ENCODE peak calls at places on chromosome 15, in four cellular contexts. U is neuronal stem cell, F is IMR-90, V is mesenchymal stem cell. X is an unnamed sample.

GRCh38 chr15:46304320-46304719 is 669.5 kb downstream of the SQOR start:
- DNase-seq in U (no peak), F (no peak), V (peak; percentile 16), X (peak; percentile 43)

GRCh38 chr15:29323557-29323956 is 53.9 kb upstream of the NSMCE3 start:
- DNase-seq in U (no peak), F (no peak), V (no peak), X (no peak)

GRCh38 chr15:34217587-34218225 is 7.1 kb upstream of the EMC4 start:
- DNase-seq in U (no peak), F (peak; percentile 31), V (peak; percentile 70), X (no peak)

GRCh38 chr15:79572691-79573340 is 140.7 kb downstream of the MINAR1 start:
- DNase-seq in U (no peak), F (no peak), V (no peak), X (no peak)

GRCh38 chr15:46548989-46549388 is 914.2 kb downstream of the SQOR start:
- DNase-seq in U (no peak), F (no peak), V (no peak), X (no peak)

GRCh38 chr15:99741835-99742234 is 8.6 kb upstream of the LYSMD4 start:
- DNase-seq in U (no peak), F (no peak), V (no peak), X (no peak)

GRCh38 chr15:65371976-65372786 is 5.6 kb downstream of the IGDCC3 start:
- DNase-seq in U (no peak), F (no peak), V (no peak), X (no peak)

GRCh38 chr15:89075121-89075640 is 13.1 kb upstream of the ABHD2 start:
- DNase-seq in U (no peak), F (no peak), V (no peak), X (peak; percentile 69)

GRCh38 chr15:91801836-91802534 is 51.5 kb upstream of the SLCO3A1 start:
- DNase-seq in U (no peak), F (no peak), V (no peak), X (no peak)

GRCh38 chr15:41417812-41418211 is 917 bp downstream of the RTF1 start:
- DNase-seq in U (peak; percentile 14), F (peak; percentile 15), V (no peak), X (no peak)

GRCh38 chr15:77004189-77004588 is 9.3 kb downstream of the PSTPIP1 start:
- DNase-seq in U (no peak), F (no peak), V (no peak), X (no peak)

GRCh38 chr15:37517506-37517905 is 416.9 kb upstream of the TMCO5A start:
- DNase-seq in U (no peak), F (no peak), V (no peak), X (no peak)

GRCh38 chr15:32659340-32659831 is 17.9 kb downstream of the SCG5 start:
- DNase-seq in U (no peak), F (peak; percentile 86), V (peak; percentile 79), X (peak; percentile 12)

GRCh38 chr15:40082195-40082868 is 26.3 kb downstream of the BMF start:
- DNase-seq in U (no peak), F (no peak), V (no peak), X (no peak)

GRCh38 chr15:90478981-90479481 is 50.7 kb upstream of the CRTC3 start:
- DNase-seq in U (no peak), F (no peak), V (no peak), X (no peak)

GRCh38 chr15:32636908-32637567 is 4.5 kb upstream of the SCG5 start:
- DNase-seq in U (no peak), F (no peak), V (no peak), X (no peak)

GRCh38 chr15:39828374-39828931 is 45.8 kb upstream of the FSIP1 start:
- DNase-seq in U (no peak), F (peak; percentile 60), V (peak; percentile 76), X (no peak)

GRCh38 chr15:29066848-29067247 is 181.1 kb downstream of the APBA2 start:
- DNase-seq in U (no peak), F (no peak), V (no peak), X (no peak)

GRCh38 chr15:42593143-42593542 is 17.7 kb downstream of the STARD9 start:
- DNase-seq in U (no peak), F (peak; percentile 21), V (peak; percentile 45), X (no peak)

GRCh38 chr15:89206908-89207331 is 14.5 kb downstream of the RLBP1 start:
- DNase-seq in U (peak; percentile 76), F (peak; percentile 57), V (peak; percentile 66), X (peak; percentile 65)

GRCh38 chr15:56837281-56837680 is 81.2 kb upstream of the TCF12 start:
- DNase-seq in U (no peak), F (peak; percentile 65), V (peak; percentile 24), X (no peak)

GRCh38 chr15:52295421-52295991 is at the start of gene MYO5C:
- DNase-seq in U (peak; percentile 52), F (no peak), V (no peak), X (peak; percentile 14)

GRCh38 chr15:28099555-28100140 is 533 bp upstream of the OCA2 start:
- DNase-seq in U (no peak), F (no peak), V (no peak), X (no peak)

GRCh38 chr15:81101894-81102815 is 31.9 kb upstream of the CFAP161 start:
- DNase-seq in U (no peak), F (no peak), V (no peak), X (no peak)

GRCh38 chr15:31077181-31077580 is 24.3 kb downstream of the TRPM1 start:
- DNase-seq in U (no peak), F (no peak), V (no peak), X (no peak)

GRCh38 chr15:73022156-73022555 is 30.1 kb upstream of the NEO1 start:
- DNase-seq in U (no peak), F (peak; percentile 76), V (peak; percentile 62), X (no peak)

GRCh38 chr15:83926116-83926515 is 272.2 kb downstream of the ADAMTSL3 start:
- DNase-seq in U (no peak), F (peak; percentile 7), V (no peak), X (no peak)

GRCh38 chr15:39235084-39235795 is 345.6 kb upstream of the THBS1 start:
- DNase-seq in U (no peak), F (peak; percentile 75), V (peak; percentile 84), X (no peak)

GRCh38 chr15:51377038-51377761 is 35.7 kb downstream of the GLDN start:
- DNase-seq in U (no peak), F (peak; percentile 93), V (peak; percentile 95), X (peak; percentile 65)

GRCh38 chr15:31296304-31297220 is 30.1 kb upstream of the KLF13 start:
- DNase-seq in U (no peak), F (no peak), V (no peak), X (no peak)

GRCh38 chr15:98900382-98900781 is 107.2 kb downstream of the PGPEP1L start:
- DNase-seq in U (no peak), F (peak; percentile 70), V (peak; percentile 71), X (peak; percentile 66)

GRCh38 chr15:29978411-29979382 is 104.1 kb upstream of the GOLGA8J start:
- DNase-seq in U (no peak), F (no peak), V (peak; percentile 10), X (no peak)

GRCh38 chr15:45391746-45392711 is 13.7 kb upstream of the GATM start:
- DNase-seq in U (no peak), F (no peak), V (no peak), X (peak; percentile 36)

GRCh38 chr15:39850436-39850835 is 67.8 kb upstream of the FSIP1 start:
- DNase-seq in U (no peak), F (no peak), V (no peak), X (no peak)

GRCh38 chr15:52098328-52098727 is 14.2 kb downstream of the BCL2L10 start:
- DNase-seq in U (no peak), F (no peak), V (peak; percentile 35), X (no peak)

GRCh38 chr15:73927003-73927475 is 777 bp downstream of the LOXL1 start:
- DNase-seq in U (no peak), F (no peak), V (peak; percentile 54), X (peak; percentile 98)

GRCh38 chr15:68488966-68489365 is 57.0 kb upstream of the ITGA11 start:
- DNase-seq in U (no peak), F (no peak), V (no peak), X (no peak)

GRCh38 chr15:100859970-100860828 is 19.4 kb upstream of the ALDH1A3 start:
- DNase-seq in U (no peak), F (no peak), V (no peak), X (peak; percentile 18)
- H3K4me1 ChIP-seq in U (no peaks in the 10 kb centered on the region), F (peaks cover 6% of the 10 kb centered on the region), V (no peaks in the 10 kb centered on the region), X (no peaks in the 10 kb centered on the region)

DNA sequence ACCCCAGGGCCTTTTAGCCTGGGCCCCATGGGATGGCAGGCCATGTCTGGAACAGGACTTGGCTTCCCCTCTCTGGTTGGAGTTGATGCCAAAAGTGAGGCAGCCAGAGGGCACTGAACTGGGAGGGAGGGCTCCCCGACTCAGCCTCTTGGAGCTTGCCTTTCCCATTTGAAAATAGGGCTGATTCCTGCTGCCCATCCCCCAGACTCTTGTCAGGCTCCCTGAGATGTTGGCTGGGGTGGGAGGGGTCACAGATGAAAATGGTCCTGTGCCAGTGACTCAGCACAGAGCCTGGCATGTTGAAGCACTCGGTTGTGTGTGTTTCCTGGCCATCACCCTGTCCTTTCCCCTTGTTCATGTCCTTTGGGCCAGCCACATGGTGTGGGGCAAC is 6.6 kb downstream of the PPCDC start:
- DNase-seq in U (no peak), F (peak; percentile 13), V (peak; percentile 10), X (no peak)
- H3K23ac ChIP-seq in U (no peak overlapping the region), F (no peak overlapping the region), V (no peak overlapping the region), X (no peak overlapping the region)

GRCh38 chr15:67136802-67137201 is 71.4 kb downstream of the SMAD3 start:
- DNase-seq in U (no peak), F (no peak), V (peak; percentile 43), X (no peak)
- H3K4me1 ChIP-seq in U (peaks cover 41% of the 10 kb centered on the region), F (peaks cover 72% of the 10 kb centered on the region), V (peaks cover 26% of the 10 kb centered on the region), X (peaks cover 48% of the 10 kb centered on the region)

DNA sequence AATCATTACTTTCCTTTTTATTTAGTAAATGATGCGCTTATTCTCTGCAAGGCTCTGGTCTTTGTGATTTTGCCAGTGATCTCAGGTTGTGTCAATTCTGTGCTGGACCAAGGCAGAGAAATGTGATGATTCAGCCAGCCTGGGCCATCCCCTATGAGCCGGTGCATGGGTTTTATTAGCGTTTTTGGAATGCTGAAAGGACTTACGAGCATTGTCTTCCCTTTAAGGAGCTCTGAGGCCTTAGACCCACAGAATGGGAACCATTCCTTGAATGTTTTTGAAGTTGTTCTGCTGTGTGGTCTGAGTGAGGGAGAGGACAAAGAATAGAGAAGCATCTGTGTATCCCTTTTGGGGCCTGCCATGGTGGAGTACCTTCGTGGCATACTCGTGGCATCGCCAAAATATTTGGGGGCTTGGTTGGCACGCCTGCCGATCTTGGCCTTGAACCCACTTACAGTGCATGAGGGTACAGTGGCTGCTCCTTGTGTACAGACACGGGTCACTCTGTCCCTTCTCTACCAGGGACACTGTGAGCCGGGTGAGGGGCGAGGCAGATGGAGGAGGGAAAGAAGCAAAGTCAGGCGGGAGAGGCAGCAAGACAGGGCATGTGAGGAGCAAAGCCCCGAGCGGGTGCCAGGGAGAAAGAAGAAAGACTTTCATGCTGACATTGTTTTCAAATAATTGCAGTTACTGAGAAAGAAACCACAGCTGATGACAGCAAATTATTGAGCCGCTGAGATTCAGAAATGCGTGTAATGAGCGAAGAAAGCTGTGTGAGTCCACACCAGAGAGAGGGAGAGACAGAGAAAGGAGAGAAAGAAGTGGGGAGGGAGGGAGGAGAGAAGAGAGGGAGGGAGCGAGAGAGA is 269.4 kb upstream of the RGMA start:
- DNase-seq in U (peak; percentile 54), F (no peak), V (no peak), X (no peak)
- H3K23ac ChIP-seq in U (no peak overlapping the region), F (no peak overlapping the region), V (no peak overlapping the region), X (no peak overlapping the region)

GRCh38 chr15:63349156-63349555 is 32.5 kb downstream of the CA12 start:
- DNase-seq in U (no peak), F (no peak), V (no peak), X (no peak)
- H3K4me1 ChIP-seq in U (peaks cover 9% of the 10 kb centered on the region), F (peaks cover 36% of the 10 kb centered on the region), V (peaks cover 27% of the 10 kb centered on the region), X (no peaks in the 10 kb centered on the region)